ENCODE peak calls at places on chromosomes 12 and 14, in eight cellular contexts. U, K, S, P, N, D, Q and J are unnamed samples.

GRCh38 chr14:50083467-50084337 is 32.7 kb downstream of the VCPKMT start:
- DNase-seq in U (peak), S (no peak), D (no peak), P (no peak), Q (no peak), K (no peak), N (no peak), J (no peak)

GRCh38 chr12:106417926-106418910 is 60.7 kb downstream of the POLR3B start:
- DNase-seq in K (peak), D (no peak), S (peak), U (no peak), Q (peak), N (peak), P (no peak), J (no peak)

GRCh38 chr12:49089831-49090773 is 4.5 kb downstream of the DHH start:
- DNase-seq in S (no peak), Q (no peak), P (peak), K (peak), N (no peak), U (no peak), D (no peak), J (peak)

GRCh38 chr12:24200013-24200412 is 250.5 kb upstream of the SOX5 start:
- DNase-seq in N (no peak), K (no peak), S (no peak), D (no peak), U (no peak), P (no peak), Q (no peak), J (no peak)

GRCh38 chr12:91877461-91878230 is 268.0 kb downstream of the BTG1 start:
- DNase-seq in N (no peak), P (no peak), D (no peak), Q (no peak), S (no peak), U (no peak), K (no peak), J (no peak)

GRCh38 chr14:82447586-82447985 is 913.9 kb upstream of the SEL1L start:
- DNase-seq in U (no peak), D (no peak), S (no peak), Q (no peak), P (no peak), N (no peak), K (no peak), J (no peak)

GRCh38 chr14:77491056-77491455 is 7.6 kb downstream of the ISM2 start:
- DNase-seq in U (no peak), N (no peak), P (no peak), Q (no peak), K (no peak), S (no peak), D (no peak), J (no peak)

GRCh38 chr12:72472350-72472749 is 200.2 kb downstream of the TRHDE start:
- DNase-seq in D (no peak), P (no peak), N (no peak), S (no peak), Q (no peak), U (no peak), K (no peak), J (no peak)

GRCh38 chr12:49026678-49027480 is 8.3 kb upstream of the PRKAG1 start:
- DNase-seq in S (no peak), D (no peak), U (no peak), P (no peak), N (no peak), K (no peak), Q (no peak), J (peak)

GRCh38 chr12:105357162-105357691 is 26.7 kb downstream of the C12orf75 start:
- DNase-seq in N (no peak), K (peak), D (no peak), U (no peak), P (no peak), S (no peak), Q (no peak), J (no peak)

GRCh38 chr14:32939254-32940065 is 781 bp downstream of the NPAS3 start:
- DNase-seq in N (peak), S (peak), U (no peak), D (no peak), P (peak), Q (no peak), K (peak), J (peak)

GRCh38 chr12:39958377-39958776 is 147.5 kb downstream of the SLC2A13 start:
- DNase-seq in P (no peak), K (peak), S (no peak), Q (no peak), U (no peak), D (no peak), N (no peak), J (no peak)

GRCh38 chr12:46524778-46525177 is 152.2 kb upstream of the SLC38A2 start:
- DNase-seq in S (no peak), U (no peak), Q (peak), D (no peak), P (peak), K (no peak), N (peak), J (peak)

GRCh38 chr12:53899230-53899629 is 39.4 kb upstream of the HOXC13 start:
- DNase-seq in N (no peak), U (no peak), S (no peak), K (no peak), P (no peak), D (no peak), Q (no peak), J (no peak)

GRCh38 chr12:52413787-52414345 is 7.7 kb upstream of the KRT82 start:
- DNase-seq in N (no peak), U (no peak), P (no peak), K (no peak), Q (no peak), S (no peak), D (no peak), J (no peak)

GRCh38 chr12:6950944-6951540 is at the start of gene PTPN6:
- DNase-seq in D (peak), N (no peak), Q (no peak), P (no peak), K (no peak), U (no peak), S (no peak), J (peak)

GRCh38 chr12:52870361-52871290 is 21.8 kb upstream of the KRT78 start:
- DNase-seq in N (no peak), Q (no peak), P (peak), S (no peak), U (peak), K (peak), D (peak), J (peak)

GRCh38 chr14:90654831-90655276 is 161.4 kb downstream of the TTC7B start:
- DNase-seq in K (no peak), N (peak), S (no peak), Q (peak), D (no peak), P (no peak), U (no peak), J (no peak)

GRCh38 chr14:29521526-29522137 is 406.0 kb downstream of the PRKD1 start:
- DNase-seq in U (no peak), D (no peak), Q (no peak), N (no peak), S (no peak), P (no peak), K (peak), J (no peak)

GRCh38 chr14:103735815-103736545 is 20.4 kb downstream of the ZFYVE21 start:
- DNase-seq in U (no peak), S (no peak), D (no peak), K (no peak), Q (no peak), P (peak), N (no peak), J (no peak)

GRCh38 chr14:96039633-96040311 is 610 bp downstream of the C14orf132 start:
- DNase-seq in S (no peak), K (no peak), Q (no peak), N (no peak), P (peak), U (no peak), D (no peak), J (peak)